ENCODE peak calls at places on chromosome 22, in nine cellular contexts. E is hepatocyte, I is A549, W is cardiac muscle cell, J is prostate gland, F is neural progenitor cell, P is dorsolateral prefrontal cortex, D is uterus, Q is brain microvascular endothelial cell. R is an unnamed sample.

GRCh38 chr22:23153994-23154393 is 8.7 kb downstream of the RAB36 start:
- DNase-seq in F (no peak), Q (no peak), W (no peak), J (no peak), E (no peak), I (no peak), D (no peak), P (no peak), R (no peak)

GRCh38 chr22:21624120-21624879 is 5.5 kb downstream of the YDJC start:
- DNase-seq in F (peak), P (peak), J (peak), I (peak), Q (no peak), W (peak), E (peak), D (no peak), R (no peak)

GRCh38 chr22:44545773-44546172 is 47.7 kb upstream of the RTL6 start:
- DNase-seq in Q (no peak), E (peak), P (no peak), I (no peak), W (no peak), D (no peak), J (no peak), F (no peak), R (no peak)

GRCh38 chr22:43972931-43973330 is 17.7 kb downstream of the SAMM50 start:
- DNase-seq in F (no peak), P (no peak), Q (no peak), I (no peak), D (no peak), W (no peak), E (no peak), J (no peak), R (no peak)

GRCh38 chr22:42281706-42282251 is 11.3 kb upstream of the TCF20 start:
- DNase-seq in E (no peak), D (no peak), I (no peak), W (no peak), Q (no peak), F (no peak), P (no peak), J (no peak), R (no peak)

GRCh38 chr22:33126881-33127280 is 68.7 kb upstream of the SYN3 start:
- DNase-seq in J (no peak), I (peak), E (peak), D (no peak), P (no peak), Q (no peak), F (peak), W (peak), R (no peak)

GRCh38 chr22:27327981-27328721 is 473.4 kb downstream of the MN1 start:
- DNase-seq in J (no peak), I (peak), F (no peak), P (no peak), D (no peak), Q (no peak), E (no peak), W (no peak), R (no peak)

GRCh38 chr22:31229402-31230140 is 17.5 kb downstream of the LIMK2 start:
- DNase-seq in E (no peak), D (peak), J (peak), I (no peak), W (no peak), F (peak), Q (no peak), P (peak), R (no peak)

GRCh38 chr22:23128269-23129108 is 13.3 kb downstream of the RSPH14 start:
- DNase-seq in I (peak), D (peak), J (peak), Q (peak), E (peak), W (peak), P (peak), F (peak), R (peak)

GRCh38 chr22:26846645-26847044 is 189.3 kb downstream of the MIAT start:
- DNase-seq in E (no peak), Q (peak), J (no peak), I (no peak), F (no peak), P (no peak), D (no peak), W (no peak), R (no peak)

GRCh38 chr22:50310209-50310722 is 2.8 kb upstream of the PLXNB2 start:
- DNase-seq in P (no peak), W (no peak), I (no peak), J (no peak), D (peak), F (peak), E (no peak), Q (no peak), R (no peak)

GRCh38 chr22:43050995-43051394 is 36.0 kb upstream of the PACSIN2 start:
- DNase-seq in D (no peak), Q (no peak), E (no peak), W (no peak), I (peak), J (no peak), P (no peak), F (peak), R (no peak)

GRCh38 chr22:42649261-42650056 is at the start of gene CYB5R3:
- DNase-seq in E (peak), P (peak), I (peak), W (peak), F (peak), D (peak), J (peak), Q (peak), R (no peak)

GRCh38 chr22:24178502-24179440 is 2.5 kb upstream of the SUSD2 start:
- DNase-seq in D (no peak), F (peak), W (no peak), Q (no peak), I (no peak), P (no peak), E (no peak), J (no peak), R (no peak)

GRCh38 chr22:21642584-21643448 is 714 bp downstream of the SDF2L1 start:
- DNase-seq in P (no peak), J (no peak), Q (peak), D (no peak), E (peak), F (peak), I (peak), W (peak), R (no peak)

GRCh38 chr22:23682082-23682481 is 8.7 kb upstream of the RGL4 start:
- DNase-seq in F (no peak), W (no peak), E (no peak), J (no peak), P (no peak), Q (no peak), D (no peak), I (no peak), R (no peak)

GRCh38 chr22:23161029-23161428 is 15.8 kb downstream of the RAB36 start:
- DNase-seq in E (no peak), D (no peak), P (no peak), F (no peak), I (no peak), W (no peak), Q (no peak), J (no peak), R (no peak)

GRCh38 chr22:26894362-26894761 is 237.0 kb downstream of the MIAT start:
- DNase-seq in F (no peak), J (no peak), P (no peak), D (no peak), I (no peak), E (no peak), W (no peak), Q (peak), R (no peak)

GRCh38 chr22:27491888-27492287 is 309.7 kb downstream of the MN1 start:
- DNase-seq in J (no peak), I (no peak), Q (no peak), P (no peak), E (no peak), W (no peak), D (no peak), F (no peak), R (no peak)

GRCh38 chr22:35785181-35785923 is 67.7 kb downstream of the APOL5 start:
- DNase-seq in F (no peak), P (no peak), E (no peak), W (no peak), D (no peak), I (no peak), Q (no peak), J (no peak), R (no peak)

GRCh38 chr22:48335442-48336139 is 1492.1 kb downstream of the BRD1 start:
- DNase-seq in W (no peak), I (peak), D (no peak), Q (no peak), F (no peak), J (no peak), P (no peak), E (peak), R (no peak)

GRCh38 chr22:39703890-39704658 is 133.5 kb downstream of the CACNA1I start:
- DNase-seq in W (no peak), E (no peak), P (no peak), I (no peak), F (peak), Q (no peak), J (no peak), D (peak), R (no peak)

GRCh38 chr22:45534339-45535192 is 31.9 kb downstream of the FBLN1 start:
- DNase-seq in J (peak), Q (no peak), W (no peak), D (peak), I (no peak), P (no peak), E (peak), F (no peak), R (no peak)

GRCh38 chr22:42269407-42270177 is 861 bp downstream of the TCF20 start:
- DNase-seq in E (peak), F (peak), J (peak), Q (no peak), W (peak), I (peak), D (peak), P (no peak), R (no peak)

GRCh38 chr22:41833369-41834004 is 582 bp downstream of the SREBF2 start:
- DNase-seq in W (peak), E (peak), F (peak), D (peak), I (peak), J (peak), Q (no peak), P (peak), R (no peak)

GRCh38 chr22:37157516-37158289 is 8.0 kb upstream of the IL2RB start:
- DNase-seq in W (no peak), I (no peak), F (no peak), D (no peak), J (no peak), Q (no peak), E (no peak), P (no peak), R (no peak)

DNA sequence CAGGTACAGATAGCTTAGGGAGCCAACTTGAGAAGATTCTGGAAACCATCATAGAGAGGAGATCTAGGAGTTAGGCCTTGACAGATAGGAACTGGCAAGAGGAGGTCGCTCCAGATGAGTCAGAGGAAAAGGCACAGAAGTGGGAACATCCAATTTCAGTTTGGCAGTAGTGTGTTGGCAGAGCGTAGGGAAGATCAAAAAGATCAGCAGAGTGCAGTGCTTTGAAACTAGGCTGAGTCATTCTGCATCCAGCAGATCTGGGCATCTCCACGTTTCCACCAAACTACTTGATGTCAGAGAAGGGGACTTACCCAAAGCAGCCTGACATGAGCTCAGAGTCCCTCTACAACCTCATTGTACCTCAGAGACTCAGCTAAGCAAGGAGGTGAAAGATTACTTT is 58.5 kb downstream of the GAB4 start:
- DNase-seq in I (no peak), Q (no peak), D (no peak), W (no peak), E (no peak), F (no peak), P (no peak), J (peak), R (no peak)
- TF ChIP-seq CTCF in I (no peak), Q (no peak), D (no peak), W (no peak), E (no peak), F (no peak), P (no peak), J (no peak), R (no peak)

GRCh38 chr22:29815580-29815979 is 22.5 kb downstream of the ASCC2 start:
- DNase-seq in Q (no peak), W (no peak), J (no peak), D (no peak), P (no peak), I (no peak), F (no peak), E (no peak), R (no peak)
- H3K27ac ChIP-seq in Q (no peak), W (no peak), J (peak), D (no peak), P (peak), I (no peak), F (no peak), E (no peak), R (no peak)

GRCh38 chr22:19036523-19037273 is 85.5 kb downstream of the DGCR2 start:
- DNase-seq in F (no peak), D (no peak), Q (no peak), P (peak), W (no peak), E (no peak), I (peak), J (no peak), R (no peak)
- TF ChIP-seq CTCF in F (no peak), D (no peak), Q (peak), P (no peak), W (peak), E (no peak), I (no peak), J (no peak), R (no peak)

GRCh38 chr22:38698407-38699094 is 2.2 kb downstream of the JOSD1 start:
- DNase-seq in W (no peak), P (no peak), D (no peak), J (no peak), I (no peak), Q (no peak), F (no peak), E (no peak), R (no peak)

GRCh38 chr22:38694945-38695344 is 5.8 kb downstream of the JOSD1 start:
- DNase-seq in Q (no peak), J (no peak), I (peak), P (no peak), E (peak), F (no peak), W (no peak), D (no peak), R (no peak)

GRCh38 chr22:38699143-38699542 is 1.6 kb downstream of the JOSD1 start:
- DNase-seq in W (no peak), D (no peak), Q (no peak), E (no peak), F (no peak), I (no peak), P (no peak), J (no peak), R (no peak)

GRCh38 chr22:38697055-38697980 is 3.4 kb downstream of the JOSD1 start:
- DNase-seq in D (no peak), W (peak), E (peak), P (no peak), Q (peak), I (no peak), F (peak), J (peak), R (no peak)

DNA sequence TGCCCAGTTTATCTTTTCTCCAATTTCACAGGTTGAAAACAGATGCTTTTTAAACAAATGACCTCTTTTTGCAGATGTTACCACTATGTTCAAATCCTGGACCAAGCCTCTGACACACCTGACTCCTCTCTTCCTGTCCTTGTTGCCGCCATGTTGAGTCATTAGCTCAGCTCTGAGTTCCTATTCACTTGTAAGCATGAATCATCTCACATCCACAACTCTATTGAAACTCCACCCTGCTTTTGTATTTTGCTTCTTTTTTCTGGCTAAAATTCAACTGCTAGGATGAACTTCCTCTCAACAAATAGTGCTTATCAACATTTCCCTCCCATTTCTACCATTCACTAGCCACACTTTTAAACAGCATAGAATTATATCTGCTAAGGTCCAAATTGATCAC is 4.1 kb downstream of the JOSD1 start:
- DNase-seq in I (peak), F (no peak), J (no peak), E (peak), Q (peak), D (no peak), W (no peak), P (no peak), R (no peak)
- H3K27ac ChIP-seq in I (peak), F (no peak), J (peak), E (peak), Q (peak), D (peak), W (no peak), P (peak), R (peak)

GRCh38 chr22:19912236-19912999 is 29.2 kb upstream of the COMT start:
- DNase-seq in F (peak), P (no peak), Q (no peak), J (peak), E (no peak), I (no peak), W (no peak), D (no peak), R (no peak)
- TF ChIP-seq CTCF in F (peak), P (no peak), Q (peak), J (no peak), E (peak), I (no peak), W (no peak), D (no peak), R (no peak)